ENCODE peak calls at places on chromosome 15, in four cellular contexts. T, U, Y and J are unnamed samples.

GRCh38 chr15:101451192-101451799 is 38.2 kb downstream of the PCSK6 start:
- DNase-seq in T (no peak), U (no peak), Y (no peak), J (peak; percentile 53)

GRCh38 chr15:78177447-78177873 is 28.3 kb downstream of the IDH3A start:
- DNase-seq in T (peak; percentile 82), U (peak; percentile 39), Y (no peak), J (no peak)

GRCh38 chr15:47711654-47712053 is 5.7 kb upstream of the SEMA6D start:
- DNase-seq in T (no peak), U (no peak), Y (no peak), J (no peak)

GRCh38 chr15:41940441-41940857 is 31.9 kb downstream of the EHD4 start:
- DNase-seq in T (no peak), U (no peak), Y (peak; percentile 87), J (no peak)

GRCh38 chr15:41494190-41494921 is 682 bp downstream of the ITPKA start:
- DNase-seq in T (peak; percentile 76), U (peak; percentile 58), Y (no peak), J (no peak)

GRCh38 chr15:31256385-31257265 is 70.0 kb upstream of the KLF13 start:
- DNase-seq in T (no peak), U (no peak), Y (no peak), J (peak; percentile 41)

GRCh38 chr15:77027697-77028450 is 32.9 kb downstream of the PSTPIP1 start:
- DNase-seq in T (peak; percentile 75), U (peak; percentile 40), Y (no peak), J (no peak)

GRCh38 chr15:83206387-83206970 is 1.1 kb downstream of the HDGFL3 start:
- DNase-seq in T (peak; percentile 34), U (no peak), Y (no peak), J (no peak)

GRCh38 chr15:68525815-68526214 is 53.0 kb upstream of the CORO2B start:
- DNase-seq in T (no peak), U (no peak), Y (no peak), J (no peak)

GRCh38 chr15:39584662-39585393 is 3.9 kb downstream of the THBS1 start:
- DNase-seq in T (no peak), U (no peak), Y (peak; percentile 28), J (no peak)

GRCh38 chr15:39556461-39556860 is 24.4 kb upstream of the THBS1 start:
- DNase-seq in T (no peak), U (no peak), Y (peak; percentile 81), J (peak; percentile 3)

GRCh38 chr15:42921049-42921731 is 612 bp upstream of the TTBK2 start:
- DNase-seq in T (no peak), U (peak; percentile 12), Y (peak; percentile 8), J (peak; percentile 64)

GRCh38 chr15:77035584-77035983 is 35.3 kb downstream of the TSPAN3 start:
- DNase-seq in T (peak; percentile 27), U (no peak), Y (no peak), J (no peak)

GRCh38 chr15:24054547-24055245 is 367.6 kb upstream of the NDN start:
- DNase-seq in T (no peak), U (no peak), Y (no peak), J (no peak)

GRCh38 chr15:70526974-70527325 is 236.4 kb downstream of the UACA start:
- DNase-seq in T (no peak), U (no peak), Y (no peak), J (no peak)

GRCh38 chr15:31091531-31091930 is 10.0 kb downstream of the TRPM1 start:
- DNase-seq in T (no peak), U (no peak), Y (peak; percentile 70), J (no peak)

GRCh38 chr15:32802296-32802936 is 84.6 kb downstream of the GREM1 start:
- DNase-seq in T (no peak), U (no peak), Y (peak; percentile 97), J (no peak)

GRCh38 chr15:66095871-66096710 is 157.5 kb downstream of the MEGF11 start:
- DNase-seq in T (no peak), U (no peak), Y (no peak), J (no peak)

GRCh38 chr15:31326729-31327673 is at the start of gene KLF13:
- DNase-seq in T (no peak), U (no peak), Y (peak; percentile 64), J (peak; percentile 60)

GRCh38 chr15:38401716-38402115 is 52.2 kb upstream of the FAM98B start:
- DNase-seq in T (no peak), U (no peak), Y (no peak), J (no peak)

GRCh38 chr15:34853001-34853758 is 57.8 kb upstream of the ACTC1 start:
- DNase-seq in T (no peak), U (no peak), Y (peak; percentile 58), J (no peak)

GRCh38 chr15:68819451-68820204 is 1.1 kb downstream of the ANP32A start:
- DNase-seq in T (peak; percentile 44), U (peak; percentile 45), Y (peak; percentile 47), J (peak; percentile 66)

GRCh38 chr15:99283739-99284138 is 32.5 kb downstream of the LRRC28 start:
- DNase-seq in T (no peak), U (no peak), Y (peak; percentile 15), J (no peak)

GRCh38 chr15:80595391-80595790 is 99.7 kb upstream of the ABHD17C start:
- DNase-seq in T (no peak), U (no peak), Y (peak; percentile 38), J (no peak)

GRCh38 chr15:40296561-40297230 is 11.0 kb downstream of the PLCB2 start:
- DNase-seq in T (no peak), U (no peak), Y (no peak), J (peak; percentile 44)

GRCh38 chr15:67242665-67243064 is 11.8 kb downstream of the AAGAB start:
- DNase-seq in T (no peak), U (no peak), Y (no peak), J (no peak)

GRCh38 chr15:82952156-82953081 is at the start of gene HOMER2:
- DNase-seq in T (peak; percentile 55), U (peak; percentile 40), Y (no peak), J (no peak)

GRCh38 chr15:40087991-40088928 is 20.4 kb downstream of the BMF start:
- DNase-seq in T (no peak), U (no peak), Y (no peak), J (peak; percentile 50)

GRCh38 chr15:22992026-22992331 is 11.8 kb upstream of the CYFIP1 start:
- DNase-seq in T (no peak), U (no peak), Y (no peak), J (no peak)

GRCh38 chr15:41160639-41161315 is 44.7 kb upstream of the INO80 start:
- DNase-seq in T (no peak), U (no peak), Y (peak; percentile 35), J (no peak)

GRCh38 chr15:67790610-67791319 is 34.5 kb upstream of the SKOR1 start:
- DNase-seq in T (peak; percentile 51), U (no peak), Y (no peak), J (no peak)

GRCh38 chr15:68789041-68789920 is 31.4 kb downstream of the ANP32A start:
- DNase-seq in T (no peak), U (no peak), Y (no peak), J (peak; percentile 37)

GRCh38 chr15:34583399-34584320 is at the start of gene GOLGA8B:
- DNase-seq in T (peak; percentile 83), U (peak; percentile 76), Y (peak; percentile 41), J (peak; percentile 88)

GRCh38 chr15:77497942-77498361 is 77.3 kb downstream of the HMG20A start:
- DNase-seq in T (no peak), U (no peak), Y (peak; percentile 29), J (peak; percentile 23)

GRCh38 chr15:101107101-101107500 is 144.7 kb downstream of the CHSY1 start:
- DNase-seq in T (no peak), U (no peak), Y (no peak), J (no peak)

DNA sequence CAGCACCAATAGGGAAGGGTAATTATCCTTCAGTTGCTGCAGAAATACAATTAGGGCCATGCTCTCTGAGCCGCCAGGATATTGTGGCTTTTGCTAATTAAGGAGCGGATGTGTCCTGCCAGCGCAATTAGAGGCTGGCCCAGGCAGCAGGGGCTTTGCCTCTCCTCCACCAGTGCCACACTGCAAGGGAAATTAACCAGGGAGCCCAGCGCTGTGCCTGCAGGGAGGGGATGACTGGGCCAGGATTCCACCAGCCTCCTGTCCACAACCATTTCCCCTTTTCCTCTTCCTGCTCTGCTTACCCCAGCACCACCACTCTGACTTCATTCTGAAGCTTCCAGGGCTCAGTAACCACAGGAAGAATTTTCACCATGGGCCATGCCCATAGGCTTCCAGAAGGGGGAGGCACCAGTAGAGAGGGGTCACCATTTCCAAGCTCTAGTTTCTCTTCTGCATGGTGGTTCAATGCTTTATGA is 10.3 kb upstream of the AEN start:
- DNase-seq in T (peak; percentile 64), U (peak; percentile 74), Y (peak; percentile 13), J (no peak)
- H2BK5ac ChIP-seq in T (no peak overlapping the region), U (no peak overlapping the region), Y (no peak overlapping the region), J (no peak overlapping the region)

GRCh38 chr15:61172325-61172724 is 56.8 kb downstream of the RORA start:
- DNase-seq in T (no peak), U (no peak), Y (no peak), J (no peak)
- H3K4me1 ChIP-seq in T (peaks cover 43% of the 10 kb centered on the region), U (peaks cover 11% of the 10 kb centered on the region), Y (no peaks in the 10 kb centered on the region), J (no peaks in the 10 kb centered on the region)

DNA sequence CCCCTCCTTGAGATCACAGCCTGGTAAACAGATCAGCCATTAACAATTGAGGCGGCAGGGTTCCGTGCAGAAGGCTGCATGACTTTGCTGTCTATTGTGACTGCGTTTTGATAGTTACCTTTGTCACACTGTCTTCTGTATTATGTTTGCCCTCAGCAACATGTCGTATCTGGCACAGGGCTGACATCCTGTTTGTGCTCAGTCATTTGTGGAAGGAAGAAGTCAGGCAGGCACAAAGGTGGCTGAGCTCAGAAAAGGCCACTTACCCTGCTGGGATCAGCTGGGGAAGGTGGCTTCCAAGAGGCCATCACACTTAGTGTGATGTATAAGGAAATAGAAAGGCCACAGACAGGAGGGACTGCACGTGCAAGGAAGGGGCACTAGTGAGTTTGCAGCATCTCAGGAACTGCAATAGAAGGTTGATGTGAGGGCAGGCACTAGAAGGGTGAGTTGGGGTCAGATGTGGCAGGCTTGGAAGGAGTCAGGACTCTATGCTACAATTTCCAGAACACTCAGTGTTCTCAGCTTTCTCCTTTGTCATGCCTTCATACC is 13.4 kb downstream of the PML start:
- DNase-seq in T (no peak), U (no peak), Y (no peak), J (no peak)
- H3K18ac ChIP-seq in T (no peak overlapping the region), U (no peak overlapping the region), Y (no peak overlapping the region), J (no peak overlapping the region)

GRCh38 chr15:64438653-64439447 is 21.5 kb upstream of the ZNF609 start:
- DNase-seq in T (no peak), U (no peak), Y (no peak), J (no peak)
- H2BK5ac ChIP-seq in T (no peak overlapping the region), U (no peak overlapping the region), Y (no peak overlapping the region), J (no peak overlapping the region)

DNA sequence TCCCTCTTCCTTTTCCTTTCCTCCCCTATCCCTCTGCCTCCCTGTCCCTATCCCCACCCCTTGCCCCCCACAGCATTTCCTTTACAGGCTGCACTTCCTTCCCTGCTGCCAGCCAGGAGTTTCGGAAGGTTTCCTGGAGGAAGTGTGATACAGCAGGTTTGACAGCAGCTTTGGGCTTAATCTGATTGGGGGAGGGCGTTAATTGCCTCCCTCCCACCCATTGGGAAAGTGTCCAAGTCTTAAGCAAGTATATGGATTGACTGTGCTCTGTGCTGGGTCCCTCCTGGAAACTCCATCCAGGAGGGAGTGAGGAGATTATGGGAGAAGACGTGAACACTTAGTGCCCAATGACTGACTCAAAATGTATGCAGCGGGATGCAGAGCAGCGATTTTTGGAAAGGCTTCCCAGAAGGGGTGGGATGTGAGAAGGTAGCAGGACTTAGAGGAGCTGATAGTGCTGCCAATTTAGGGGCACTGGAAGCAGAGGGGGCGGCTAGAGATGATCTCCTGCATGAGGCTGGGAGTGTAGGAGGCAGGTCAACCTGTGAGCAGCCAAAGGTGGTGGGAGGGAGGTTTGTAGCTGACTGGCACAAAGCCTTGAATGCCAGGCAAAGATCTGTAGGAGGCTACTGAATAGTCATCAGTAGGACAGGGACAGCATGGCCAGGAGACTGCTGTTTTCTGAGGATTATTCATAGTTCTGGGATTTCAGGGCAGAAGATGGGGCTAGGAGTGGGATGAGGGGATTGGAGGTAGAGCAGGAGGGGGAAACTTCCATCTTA is 2.0 kb downstream of the SCAMP5 start:
- DNase-seq in T (no peak), U (no peak), Y (no peak), J (no peak)
- H3K4me1 ChIP-seq in T (no peaks in the 10 kb centered on the region), U (peaks cover 2% of the 10 kb centered on the region), Y (no peaks in the 10 kb centered on the region), J (peaks cover 3% of the 10 kb centered on the region)